ENCODE peak calls at places on chromosomes 13 and 19, in five cellular contexts. One of them, this sample, is unnamed.

GRCh38 chr13:41505209-41505835 is 48.0 kb downstream of the RGCC start:
- DNase-seq in WTC11: no peak
- DNase-seq in GM12878: no peak
- DNase-seq in H1: no peak
- DNase-seq in K562: no peak
- DNase-seq in this sample: no peak

GRCh38 chr13:112252744-112253590 is 123.2 kb upstream of the SPACA7 start:
- DNase-seq in WTC11: no peak
- DNase-seq in GM12878: no peak
- DNase-seq in H1: no peak
- DNase-seq in K562: no peak
- DNase-seq in this sample: no peak

GRCh38 chr19:50205681-50206138 is 2.3 kb downstream of the MYH14 start:
- DNase-seq in WTC11: peak
- DNase-seq in GM12878: no peak
- DNase-seq in H1: no peak
- DNase-seq in K562: no peak
- DNase-seq in this sample: no peak

GRCh38 chr19:1315470-1316166 is 29.9 kb downstream of the EFNA2 start:
- DNase-seq in WTC11: peak
- DNase-seq in GM12878: no peak
- DNase-seq in H1: no peak
- DNase-seq in K562: peak
- DNase-seq in this sample: peak

GRCh38 chr13:62556973-62557372 is 1141.3 kb upstream of the PCDH20 start:
- DNase-seq in WTC11: no peak
- DNase-seq in GM12878: no peak
- DNase-seq in H1: no peak
- DNase-seq in K562: no peak
- DNase-seq in this sample: no peak

GRCh38 chr19:45455707-45456499 is 11.9 kb upstream of the FOSB start:
- DNase-seq in WTC11: peak
- DNase-seq in GM12878: no peak
- DNase-seq in H1: no peak
- DNase-seq in K562: peak
- DNase-seq in this sample: peak

GRCh38 chr13:24355103-24355502 is 45.7 kb downstream of the C1QTNF9 start:
- DNase-seq in WTC11: no peak
- DNase-seq in GM12878: no peak
- DNase-seq in H1: no peak
- DNase-seq in K562: no peak
- DNase-seq in this sample: no peak

GRCh38 chr19:6616011-6616410 is 25.1 kb upstream of the CD70 start:
- DNase-seq in WTC11: no peak
- DNase-seq in GM12878: no peak
- DNase-seq in H1: no peak
- DNase-seq in K562: no peak
- DNase-seq in this sample: no peak

GRCh38 chr19:43524922-43525835 is 1.8 kb downstream of the ETHE1 start:
- DNase-seq in WTC11: peak
- DNase-seq in GM12878: peak
- DNase-seq in H1: no peak
- DNase-seq in K562: no peak
- DNase-seq in this sample: peak

GRCh38 chr13:39773833-39774232 is 118.4 kb downstream of the COG6 start:
- DNase-seq in WTC11: no peak
- DNase-seq in GM12878: no peak
- DNase-seq in H1: no peak
- DNase-seq in K562: no peak
- DNase-seq in this sample: no peak

GRCh38 chr19:35013820-35014754 is 14.0 kb downstream of the GRAMD1A start:
- DNase-seq in WTC11: no peak
- DNase-seq in GM12878: no peak
- DNase-seq in H1: no peak
- DNase-seq in K562: no peak
- DNase-seq in this sample: no peak

GRCh38 chr19:33401683-33402420 is 28.3 kb downstream of the CEBPG start:
- DNase-seq in WTC11: no peak
- DNase-seq in GM12878: no peak
- DNase-seq in H1: no peak
- DNase-seq in K562: no peak
- DNase-seq in this sample: no peak

GRCh38 chr19:10290876-10291553 is 1.3 kb downstream of the ICAM5 start:
- DNase-seq in WTC11: peak
- DNase-seq in GM12878: no peak
- DNase-seq in H1: no peak
- DNase-seq in K562: peak
- DNase-seq in this sample: peak

GRCh38 chr19:1132625-1133383 is 29.0 kb downstream of the GPX4 start:
- DNase-seq in WTC11: no peak
- DNase-seq in GM12878: no peak
- DNase-seq in H1: no peak
- DNase-seq in K562: no peak
- DNase-seq in this sample: no peak

GRCh38 chr19:4066682-4067395 is at the start of gene ZBTB7A:
- DNase-seq in WTC11: peak
- DNase-seq in GM12878: no peak
- DNase-seq in H1: no peak
- DNase-seq in K562: peak
- DNase-seq in this sample: peak

GRCh38 chr13:74710006-74710405 is 575.8 kb upstream of the KLF12 start:
- DNase-seq in WTC11: no peak
- DNase-seq in GM12878: no peak
- DNase-seq in H1: no peak
- DNase-seq in K562: no peak
- DNase-seq in this sample: no peak

GRCh38 chr19:33813391-33814101 is 16.9 kb downstream of the KCTD15 start:
- DNase-seq in WTC11: no peak
- DNase-seq in GM12878: no peak
- DNase-seq in H1: no peak
- DNase-seq in K562: no peak
- DNase-seq in this sample: no peak

GRCh38 chr13:32016631-32017030 is 14.9 kb upstream of the FRY start:
- DNase-seq in WTC11: no peak
- DNase-seq in GM12878: no peak
- DNase-seq in H1: no peak
- DNase-seq in K562: no peak
- DNase-seq in this sample: no peak

GRCh38 chr13:47397739-47398138 is 500.9 kb upstream of the HTR2A start:
- DNase-seq in WTC11: no peak
- DNase-seq in GM12878: no peak
- DNase-seq in H1: no peak
- DNase-seq in K562: no peak
- DNase-seq in this sample: no peak

GRCh38 chr13:36038785-36039415 is 92.3 kb downstream of the DCLK1 start:
- DNase-seq in WTC11: no peak
- DNase-seq in GM12878: no peak
- DNase-seq in H1: no peak
- DNase-seq in K562: no peak
- DNase-seq in this sample: no peak

GRCh38 chr13:32537580-32538233 is 888 bp downstream of the N4BP2L2 start:
- DNase-seq in WTC11: peak
- DNase-seq in GM12878: no peak
- DNase-seq in H1: no peak
- DNase-seq in K562: peak
- DNase-seq in this sample: peak

GRCh38 chr19:19371056-19371455 is 34.4 kb upstream of the GATAD2A start:
- DNase-seq in WTC11: no peak
- DNase-seq in GM12878: no peak
- DNase-seq in H1: no peak
- DNase-seq in K562: no peak
- DNase-seq in this sample: peak

GRCh38 chr19:19366691-19367396 is 38.6 kb upstream of the GATAD2A start:
- DNase-seq in WTC11: peak
- DNase-seq in GM12878: no peak
- DNase-seq in H1: peak
- DNase-seq in K562: peak
- DNase-seq in this sample: peak

GRCh38 chr19:19368087-19368486 is 37.4 kb upstream of the GATAD2A start:
- DNase-seq in WTC11: no peak
- DNase-seq in GM12878: no peak
- DNase-seq in H1: no peak
- DNase-seq in K562: no peak
- DNase-seq in this sample: no peak

GRCh38 chr19:19372656-19373416 is 32.6 kb upstream of the GATAD2A start:
- DNase-seq in WTC11: peak
- DNase-seq in GM12878: no peak
- DNase-seq in H1: no peak
- DNase-seq in K562: peak
- DNase-seq in this sample: peak
- TF ChIP-seq ATF3 in WTC11: no peak
- TF ChIP-seq ATF3 in GM12878: no peak
- TF ChIP-seq ATF3 in H1: no peak
- TF ChIP-seq ATF3 in K562: no peak
- TF ChIP-seq ATF3 in this sample: no peak

DNA sequence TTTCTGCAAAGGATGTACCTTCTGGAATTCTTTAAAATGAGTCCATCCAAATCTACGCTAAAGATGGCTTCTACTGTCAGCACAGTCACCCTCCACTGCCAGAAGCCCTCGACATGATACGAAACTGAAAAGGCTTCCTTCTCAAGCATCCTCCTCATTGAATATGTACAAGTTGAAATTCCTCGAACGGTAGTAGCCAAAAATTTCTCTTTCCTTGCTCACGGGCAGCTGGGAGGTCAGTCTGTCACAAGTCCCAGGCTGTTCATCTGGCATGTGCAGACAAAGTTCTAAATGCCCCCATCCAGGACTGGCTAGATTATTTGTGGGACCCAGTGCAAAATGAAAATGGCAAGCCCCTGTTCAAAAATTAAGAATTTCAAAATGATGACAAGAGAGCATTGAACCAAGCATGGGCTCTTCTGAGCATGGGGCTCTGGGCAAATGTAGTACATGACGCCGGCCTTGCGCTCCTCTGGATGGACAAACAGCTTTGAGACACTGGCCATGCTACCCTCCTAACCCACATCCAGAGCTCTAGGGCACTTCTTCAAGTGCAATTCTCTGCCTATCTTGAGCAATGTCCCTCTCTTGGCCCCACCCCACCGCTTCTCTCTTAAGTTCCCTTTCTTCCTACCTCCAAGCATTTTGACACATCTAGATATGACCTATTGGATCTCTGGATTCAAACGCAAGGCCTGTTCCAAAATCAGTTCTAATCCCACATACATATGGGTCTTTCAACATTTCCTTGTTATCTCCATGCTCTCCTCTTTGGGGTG is 78.9 kb upstream of the FLT1 start:
- DNase-seq in WTC11: no peak
- DNase-seq in GM12878: no peak
- DNase-seq in H1: no peak
- DNase-seq in K562: no peak
- DNase-seq in this sample: no peak
- TF ChIP-seq ATF3 in WTC11: no peak
- TF ChIP-seq ATF3 in GM12878: no peak
- TF ChIP-seq ATF3 in H1: no peak
- TF ChIP-seq ATF3 in K562: no peak
- TF ChIP-seq ATF3 in this sample: no peak

GRCh38 chr19:13334801-13335481 is 171.3 kb downstream of the CACNA1A start:
- DNase-seq in WTC11: no peak
- DNase-seq in GM12878: no peak
- DNase-seq in H1: no peak
- DNase-seq in K562: peak
- DNase-seq in this sample: peak

GRCh38 chr19:13330285-13330684 is 176.0 kb downstream of the CACNA1A start:
- DNase-seq in WTC11: no peak
- DNase-seq in GM12878: no peak
- DNase-seq in H1: no peak
- DNase-seq in K562: no peak
- DNase-seq in this sample: no peak

DNA sequence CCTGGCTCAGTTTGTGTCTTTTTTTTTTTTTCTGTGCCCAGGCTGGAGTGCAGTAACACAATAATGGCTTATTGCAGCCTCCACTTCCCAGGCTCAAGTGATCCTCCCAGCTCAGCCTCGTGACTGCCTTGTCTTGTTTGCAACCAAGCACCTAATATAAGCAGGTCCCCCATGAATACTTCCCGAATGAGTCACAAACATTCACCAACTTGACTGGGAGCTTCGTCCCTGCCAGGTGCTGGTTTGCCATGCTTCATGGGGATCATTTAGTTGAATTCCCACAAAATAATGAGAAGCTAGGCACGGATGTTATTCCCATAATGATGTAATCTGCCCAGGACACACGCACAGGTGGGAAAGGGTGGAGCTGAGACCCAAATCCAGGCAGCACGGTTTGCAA is 176.5 kb downstream of the CACNA1A start:
- DNase-seq in WTC11: no peak
- DNase-seq in GM12878: no peak
- DNase-seq in H1: no peak
- DNase-seq in K562: no peak
- DNase-seq in this sample: no peak
- TF ChIP-seq ATF3 in WTC11: no peak
- TF ChIP-seq ATF3 in GM12878: no peak
- TF ChIP-seq ATF3 in H1: no peak
- TF ChIP-seq ATF3 in K562: no peak
- TF ChIP-seq ATF3 in this sample: no peak

GRCh38 chr13:113947321-113948033 is 26.4 kb downstream of the C13orf46 start:
- DNase-seq in WTC11: peak
- DNase-seq in GM12878: no peak
- DNase-seq in H1: no peak
- DNase-seq in K562: peak
- DNase-seq in this sample: peak
- TF ChIP-seq ATF3 in WTC11: no peak
- TF ChIP-seq ATF3 in GM12878: no peak
- TF ChIP-seq ATF3 in H1: no peak
- TF ChIP-seq ATF3 in K562: no peak
- TF ChIP-seq ATF3 in this sample: no peak

DNA sequence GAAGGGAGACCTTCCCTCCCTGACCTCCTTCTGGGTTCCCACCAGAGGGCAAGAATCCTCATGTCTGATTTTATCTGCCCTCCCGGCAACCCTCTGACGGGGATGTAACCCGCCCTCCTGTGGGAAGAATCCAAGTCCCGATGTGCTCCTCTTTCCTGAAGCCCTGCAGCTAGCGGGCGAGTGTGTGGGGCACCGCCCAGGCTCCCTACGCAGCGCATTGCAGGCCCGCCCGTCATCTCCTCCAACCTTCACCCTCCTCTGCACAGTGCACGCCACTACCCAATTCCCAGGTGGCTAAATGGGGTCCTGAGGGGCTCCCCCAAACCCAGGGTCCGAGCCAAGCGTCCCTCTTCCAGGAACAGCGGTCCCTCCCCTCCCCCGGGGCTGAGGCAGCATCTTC is 7.3 kb downstream of the LAIR1 start:
- DNase-seq in WTC11: no peak
- DNase-seq in GM12878: no peak
- DNase-seq in H1: no peak
- DNase-seq in K562: no peak
- DNase-seq in this sample: no peak
- TF ChIP-seq ATF3 in WTC11: no peak
- TF ChIP-seq ATF3 in GM12878: no peak
- TF ChIP-seq ATF3 in H1: no peak
- TF ChIP-seq ATF3 in K562: no peak
- TF ChIP-seq ATF3 in this sample: no peak

GRCh38 chr19:51702754-51703654 is 9.9 kb downstream of the SPACA6 start:
- DNase-seq in WTC11: peak
- DNase-seq in GM12878: no peak
- DNase-seq in H1: peak
- DNase-seq in K562: peak
- DNase-seq in this sample: no peak
- TF ChIP-seq ATF3 in WTC11: no peak
- TF ChIP-seq ATF3 in GM12878: no peak
- TF ChIP-seq ATF3 in H1: no peak
- TF ChIP-seq ATF3 in K562: no peak
- TF ChIP-seq ATF3 in this sample: no peak

GRCh38 chr19:28393574-28394336 is 819.2 kb downstream of the UQCRFS1 start:
- DNase-seq in WTC11: no peak
- DNase-seq in GM12878: no peak
- DNase-seq in H1: no peak
- DNase-seq in K562: no peak
- DNase-seq in this sample: no peak
- TF ChIP-seq ATF3 in WTC11: no peak
- TF ChIP-seq ATF3 in GM12878: no peak
- TF ChIP-seq ATF3 in H1: no peak
- TF ChIP-seq ATF3 in K562: no peak
- TF ChIP-seq ATF3 in this sample: no peak